ENCODE peak calls at places on chromosome 15, in nine cellular contexts. F is H9, G is Peyer's patch, B is HL-60, U is psoas muscle, Y is A549, L is breast epithelium, X is tibial nerve, I is ovary. J is an unnamed sample.
A peak's percentile ranks its signal among the peaks of the same experiment; 100 is the strongest.

GRCh38 chr15:74995779-74996765 is 709 bp downstream of the SCAMP5 start:
- DNase-seq in F (peak; percentile 63), G (peak; percentile 64), B (no peak), U (peak; percentile 26), Y (no peak), L (no peak), X (no peak), I (peak; percentile 44), J (no peak)

GRCh38 chr15:47184405-47185221 is 532.7 kb upstream of the SEMA6D start:
- DNase-seq in F (peak; percentile 45), G (peak; percentile 43), B (no peak), U (no peak), Y (no peak), L (no peak), X (no peak), I (no peak), J (no peak)

GRCh38 chr15:74869726-74870407 is 3.3 kb downstream of the SCAMP2 start:
- DNase-seq in F (no peak), G (peak; percentile 70), B (peak; percentile 96), U (peak; percentile 67), Y (no peak), L (peak; percentile 56), X (no peak), I (no peak), J (no peak)

GRCh38 chr15:37100109-37100873 is at the start of gene MEIS2:
- DNase-seq in F (peak; percentile 90), G (peak; percentile 77), B (peak; percentile 73), U (peak; percentile 92), Y (peak; percentile 93), L (peak; percentile 85), X (peak; percentile 81), I (peak; percentile 95), J (no peak)

GRCh38 chr15:83378921-83379561 is 68.1 kb upstream of the SH3GL3 start:
- DNase-seq in F (peak; percentile 67), G (no peak), B (no peak), U (no peak), Y (no peak), L (no peak), X (no peak), I (no peak), J (no peak)

GRCh38 chr15:34795267-34796081 is at the start of gene ACTC1:
- DNase-seq in F (peak; percentile 64), G (no peak), B (no peak), U (peak; percentile 76), Y (peak; percentile 21), L (no peak), X (no peak), I (peak; percentile 20), J (no peak)

GRCh38 chr15:43134157-43134637 is 811 bp downstream of the TMEM62 start:
- DNase-seq in F (peak; percentile 37), G (no peak), B (no peak), U (no peak), Y (no peak), L (no peak), X (no peak), I (no peak), J (no peak)

GRCh38 chr15:35874260-35874905 is 328.4 kb upstream of the DPH6 start:
- DNase-seq in F (no peak), G (no peak), B (no peak), U (no peak), Y (peak; percentile 75), L (no peak), X (no peak), I (no peak), J (no peak)

GRCh38 chr15:62643571-62643970 is 399.0 kb upstream of the TPM1 start:
- DNase-seq in F (no peak), G (peak; percentile 64), B (no peak), U (no peak), Y (no peak), L (no peak), X (no peak), I (no peak), J (no peak)

GRCh38 chr15:70532536-70533186 is 230.7 kb downstream of the UACA start:
- DNase-seq in F (no peak), G (no peak), B (no peak), U (no peak), Y (no peak), L (no peak), X (no peak), I (no peak), J (no peak)

GRCh38 chr15:34070003-34070402 is 31.0 kb upstream of the AVEN start:
- DNase-seq in F (no peak), G (no peak), B (no peak), U (no peak), Y (peak; percentile 14), L (no peak), X (no peak), I (no peak), J (no peak)

GRCh38 chr15:52394020-52394608 is 98.5 kb upstream of the MYO5C start:
- DNase-seq in F (no peak), G (no peak), B (no peak), U (no peak), Y (no peak), L (no peak), X (no peak), I (no peak), J (no peak)

GRCh38 chr15:25401511-25401910 is 37.3 kb downstream of the UBE3A start:
- DNase-seq in F (no peak), G (no peak), B (no peak), U (no peak), Y (no peak), L (no peak), X (no peak), I (no peak), J (no peak)

GRCh38 chr15:59556405-59556804 is 55.2 kb upstream of the GCNT3 start:
- DNase-seq in F (no peak), G (no peak), B (no peak), U (no peak), Y (no peak), L (no peak), X (no peak), I (no peak), J (no peak)

GRCh38 chr15:101296418-101297405 is 1.7 kb upstream of the SNRPA1 start:
- DNase-seq in F (no peak), G (no peak), B (no peak), U (no peak), Y (peak; percentile 47), L (no peak), X (no peak), I (no peak), J (no peak)

GRCh38 chr15:70323111-70323851 is 225.6 kb upstream of the TLE3 start:
- DNase-seq in F (no peak), G (no peak), B (no peak), U (peak; percentile 72), Y (no peak), L (peak; percentile 55), X (peak; percentile 35), I (peak; percentile 50), J (no peak)

GRCh38 chr15:59349715-59350420 is 22.8 kb downstream of the MYO1E start:
- DNase-seq in F (no peak), G (no peak), B (no peak), U (peak; percentile 37), Y (peak; percentile 90), L (peak; percentile 57), X (no peak), I (no peak), J (no peak)

GRCh38 chr15:57680021-57680420 is 26.5 kb upstream of the POLR2M start:
- DNase-seq in F (no peak), G (no peak), B (no peak), U (no peak), Y (peak; percentile 25), L (no peak), X (no peak), I (no peak), J (no peak)

GRCh38 chr15:40688932-40689799 is 5.8 kb upstream of the RAD51 start:
- DNase-seq in F (no peak), G (no peak), B (no peak), U (no peak), Y (no peak), L (no peak), X (no peak), I (no peak), J (no peak)
- H3K27ac ChIP-seq in F (no peak overlapping the region), G (no peak overlapping the region), B (no peak overlapping the region), U (peak overlapping the region; percentile 63), Y (no peak overlapping the region), L (no peak overlapping the region), X (no peak overlapping the region), I (no peak overlapping the region), J (no peak overlapping the region)

GRCh38 chr15:66270932-66271331 is 17.4 kb upstream of the MEGF11 start:
- DNase-seq in F (no peak), G (no peak), B (no peak), U (no peak), Y (no peak), L (no peak), X (no peak), I (no peak), J (no peak)
- H3K27ac ChIP-seq in F (no peak overlapping the region), G (no peak overlapping the region), B (no peak overlapping the region), U (no peak overlapping the region), Y (no peak overlapping the region), L (no peak overlapping the region), X (no peak overlapping the region), I (no peak overlapping the region), J (no peak overlapping the region)

GRCh38 chr15:81296673-81297072 is 27.3 kb downstream of the STARD5 start:
- DNase-seq in F (no peak), G (no peak), B (peak; percentile 92), U (no peak), Y (no peak), L (peak; percentile 37), X (no peak), I (no peak), J (peak; percentile 83)
- H3K27ac ChIP-seq in F (no peak overlapping the region), G (peak overlapping the region; percentile 75), B (peak overlapping the region; percentile 78), U (peak overlapping the region; percentile 60), Y (no peak overlapping the region), L (peak overlapping the region; percentile 75), X (no peak overlapping the region), I (no peak overlapping the region), J (peak overlapping the region; percentile 87)

DNA sequence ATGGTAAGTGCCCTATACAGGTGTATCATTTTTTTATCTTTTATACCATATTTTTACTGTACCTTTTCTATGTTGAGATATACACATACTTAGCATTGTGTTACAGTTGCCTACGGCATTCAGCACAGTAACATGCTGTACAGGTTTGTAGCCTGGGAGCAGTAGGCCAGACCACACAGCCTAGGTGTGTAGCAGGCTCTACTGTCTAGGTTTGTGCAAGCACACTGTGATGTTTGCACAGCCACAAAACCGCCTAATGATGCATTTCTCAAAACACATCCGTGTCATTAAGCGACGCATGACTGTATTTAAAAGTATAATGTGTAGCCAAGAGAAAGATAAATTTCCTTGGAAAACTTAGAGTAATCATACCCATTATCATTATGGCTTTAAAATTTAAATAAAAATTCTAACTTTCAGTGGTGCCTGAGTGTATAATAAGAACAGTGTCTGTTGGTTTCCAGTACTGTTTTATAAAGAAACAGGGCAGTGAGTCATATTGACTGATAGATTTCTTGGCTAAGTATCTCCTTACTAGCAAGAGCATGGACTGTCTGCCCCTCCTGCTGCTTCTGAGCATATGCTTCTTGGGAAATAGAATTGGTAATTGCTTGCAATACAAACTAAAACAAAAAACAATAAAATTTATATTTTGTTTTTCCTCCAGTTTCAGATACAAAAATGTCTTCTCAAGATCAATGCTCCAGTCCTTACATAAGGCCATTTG is 18.3 kb downstream of the CALML4 start:
- DNase-seq in F (no peak), G (no peak), B (no peak), U (no peak), Y (no peak), L (no peak), X (no peak), I (no peak), J (no peak)
- H3K27ac ChIP-seq in F (no peak overlapping the region), G (peak overlapping the region; percentile 57), B (no peak overlapping the region), U (peak overlapping the region; percentile 73), Y (no peak overlapping the region), L (peak overlapping the region; percentile 53), X (no peak overlapping the region), I (no peak overlapping the region), J (no peak overlapping the region)

GRCh38 chr15:40094156-40094555 is 14.5 kb downstream of the BMF start:
- DNase-seq in F (no peak), G (no peak), B (no peak), U (no peak), Y (no peak), L (no peak), X (no peak), I (no peak), J (no peak)
- H3K27ac ChIP-seq in F (no peak overlapping the region), G (peak overlapping the region; percentile 71), B (no peak overlapping the region), U (peak overlapping the region; percentile 77), Y (no peak overlapping the region), L (peak overlapping the region; percentile 86), X (no peak overlapping the region), I (peak overlapping the region; percentile 60), J (no peak overlapping the region)